ENCODE peak calls at places on chromosomes 11 and 22, in seven cellular contexts. G, Z, O, J, K, H and F are unnamed samples.
A peak's percentile ranks its signal among the peaks of the same experiment; 100 is the strongest.

GRCh38 chr22:49936973-49937757 is 18.7 kb downstream of the CRELD2 start:
- DNase-seq in G (no peak), Z (no peak), O (no peak), J (no peak), K (no peak), H (no peak), F (peak; percentile 32)

GRCh38 chr11:72395993-72396392 is 38.3 kb downstream of the CLPB start:
- DNase-seq in G (no peak), Z (no peak), O (no peak), J (no peak), K (no peak), H (no peak), F (no peak)

GRCh38 chr11:78941226-78941851 is 366.7 kb upstream of the NARS2 start:
- DNase-seq in G (no peak), Z (no peak), O (no peak), J (no peak), K (no peak), H (no peak), F (peak; percentile 65)

GRCh38 chr22:28341001-28341400 is 338.6 kb downstream of the TTC28 start:
- DNase-seq in G (no peak), Z (no peak), O (no peak), J (no peak), K (no peak), H (no peak), F (no peak)

GRCh38 chr11:77604281-77604680 is 14.5 kb downstream of the AQP11 start:
- DNase-seq in G (no peak), Z (no peak), O (no peak), J (no peak), K (no peak), H (no peak), F (no peak)

GRCh38 chr11:119338318-119338890 is 2.3 kb downstream of the C1QTNF5 start:
- DNase-seq in G (peak; percentile 83), Z (no peak), O (no peak), J (peak; percentile 29), K (peak; percentile 62), H (peak; percentile 92), F (peak; percentile 93)

GRCh38 chr22:31290494-31291402 is 1.5 kb downstream of the PIK3IP1 start:
- DNase-seq in G (peak; percentile 91), Z (peak; percentile 83), O (peak; percentile 76), J (peak; percentile 75), K (peak; percentile 89), H (peak; percentile 98), F (peak; percentile 96)

GRCh38 chr11:83292709-83293435 is 6.7 kb upstream of the CCDC90B start:
- DNase-seq in G (peak; percentile 53), Z (no peak), O (peak; percentile 52), J (peak; percentile 66), K (no peak), H (peak; percentile 95), F (peak; percentile 44)

GRCh38 chr11:9990221-9990973 is 303.6 kb downstream of the SBF2 start:
- DNase-seq in G (no peak), Z (no peak), O (no peak), J (no peak), K (no peak), H (peak; percentile 12), F (no peak)